ENCODE peak calls at places on chromosomes 2 and 18, in nine cellular contexts. One of them, this sample, is unnamed. For H3K4me1 and H3K27me3, the result is how much of the 10 kb centered on the place peaks cover.

GRCh38 chr18:4605222-4605621 is 150.1 kb upstream of the DLGAP1 start:
- DNase-seq in upper lobe of right lung: no peak
- DNase-seq in neural progenitor cell: no peak
- DNase-seq in HCT116: no peak
- DNase-seq in IMR-90: no peak
- DNase-seq in A673: peak
- DNase-seq in lower lobe of right lung: no peak
- DNase-seq in lung: no peak
- DNase-seq in CD8-positive, alpha-beta memory T cell: no peak
- DNase-seq in this sample: no peak

GRCh38 chr18:10893761-10894160 is 255.6 kb downstream of the PIEZO2 start:
- DNase-seq in upper lobe of right lung: no peak
- DNase-seq in neural progenitor cell: no peak
- DNase-seq in HCT116: no peak
- DNase-seq in IMR-90: no peak
- DNase-seq in A673: no peak
- DNase-seq in lower lobe of right lung: no peak
- DNase-seq in lung: no peak
- DNase-seq in CD8-positive, alpha-beta memory T cell: no peak
- DNase-seq in this sample: no peak

GRCh38 chr18:64207818-64208217 is 58.9 kb upstream of the LINC00305 start:
- DNase-seq in upper lobe of right lung: no peak
- DNase-seq in neural progenitor cell: no peak
- DNase-seq in HCT116: no peak
- DNase-seq in IMR-90: no peak
- DNase-seq in A673: no peak
- DNase-seq in lower lobe of right lung: no peak
- DNase-seq in lung: no peak
- DNase-seq in CD8-positive, alpha-beta memory T cell: no peak
- DNase-seq in this sample: no peak

GRCh38 chr2:73339171-73339678 is 45.9 kb upstream of the EGR4 start:
- DNase-seq in upper lobe of right lung: no peak
- DNase-seq in neural progenitor cell: no peak
- DNase-seq in HCT116: no peak
- DNase-seq in IMR-90: no peak
- DNase-seq in A673: peak
- DNase-seq in lower lobe of right lung: no peak
- DNase-seq in lung: no peak
- DNase-seq in CD8-positive, alpha-beta memory T cell: no peak
- DNase-seq in this sample: peak

GRCh38 chr2:101610750-101611315 is 86.7 kb upstream of the MAP4K4 start:
- DNase-seq in upper lobe of right lung: no peak
- DNase-seq in neural progenitor cell: no peak
- DNase-seq in HCT116: no peak
- DNase-seq in IMR-90: no peak
- DNase-seq in A673: no peak
- DNase-seq in lower lobe of right lung: no peak
- DNase-seq in lung: no peak
- DNase-seq in CD8-positive, alpha-beta memory T cell: no peak
- DNase-seq in this sample: no peak

GRCh38 chr2:69945900-69946299 is 15.5 kb downstream of the ASPRV1 start:
- DNase-seq in upper lobe of right lung: no peak
- DNase-seq in neural progenitor cell: no peak
- DNase-seq in HCT116: no peak
- DNase-seq in IMR-90: no peak
- DNase-seq in A673: no peak
- DNase-seq in lower lobe of right lung: no peak
- DNase-seq in lung: no peak
- DNase-seq in CD8-positive, alpha-beta memory T cell: no peak
- DNase-seq in this sample: no peak

GRCh38 chr18:37435996-37436395 is 129.6 kb downstream of the CELF4 start:
- DNase-seq in upper lobe of right lung: no peak
- DNase-seq in neural progenitor cell: no peak
- DNase-seq in HCT116: no peak
- DNase-seq in IMR-90: no peak
- DNase-seq in A673: no peak
- DNase-seq in lower lobe of right lung: no peak
- DNase-seq in lung: no peak
- DNase-seq in CD8-positive, alpha-beta memory T cell: no peak
- DNase-seq in this sample: no peak

GRCh38 chr2:191291471-191291870 is 46.3 kb downstream of the MYO1B start:
- DNase-seq in upper lobe of right lung: no peak
- DNase-seq in neural progenitor cell: no peak
- DNase-seq in HCT116: no peak
- DNase-seq in IMR-90: no peak
- DNase-seq in A673: no peak
- DNase-seq in lower lobe of right lung: no peak
- DNase-seq in lung: no peak
- DNase-seq in CD8-positive, alpha-beta memory T cell: no peak
- DNase-seq in this sample: no peak

GRCh38 chr2:5590836-5591235 is 101.3 kb upstream of the SOX11 start:
- DNase-seq in upper lobe of right lung: no peak
- DNase-seq in neural progenitor cell: no peak
- DNase-seq in HCT116: no peak
- DNase-seq in IMR-90: no peak
- DNase-seq in A673: no peak
- DNase-seq in lower lobe of right lung: no peak
- DNase-seq in lung: no peak
- DNase-seq in CD8-positive, alpha-beta memory T cell: no peak
- DNase-seq in this sample: no peak

GRCh38 chr18:32777049-32777448 is 4.2 kb upstream of the KLHL14 start:
- DNase-seq in upper lobe of right lung: no peak
- DNase-seq in neural progenitor cell: no peak
- DNase-seq in HCT116: no peak
- DNase-seq in IMR-90: no peak
- DNase-seq in A673: no peak
- DNase-seq in lower lobe of right lung: no peak
- DNase-seq in lung: no peak
- DNase-seq in CD8-positive, alpha-beta memory T cell: no peak
- DNase-seq in this sample: peak

GRCh38 chr2:118837067-118837466 is 10.4 kb downstream of the EN1 start:
- DNase-seq in upper lobe of right lung: no peak
- DNase-seq in neural progenitor cell: no peak
- DNase-seq in HCT116: no peak
- DNase-seq in IMR-90: no peak
- DNase-seq in A673: no peak
- DNase-seq in lower lobe of right lung: no peak
- DNase-seq in lung: no peak
- DNase-seq in CD8-positive, alpha-beta memory T cell: no peak
- DNase-seq in this sample: no peak

GRCh38 chr2:182565941-182566567 is 139.2 kb upstream of the PDE1A start:
- DNase-seq in upper lobe of right lung: no peak
- DNase-seq in neural progenitor cell: no peak
- DNase-seq in HCT116: no peak
- DNase-seq in IMR-90: no peak
- DNase-seq in A673: no peak
- DNase-seq in lower lobe of right lung: no peak
- DNase-seq in lung: no peak
- DNase-seq in CD8-positive, alpha-beta memory T cell: no peak
- DNase-seq in this sample: no peak

GRCh38 chr18:79982736-79983135 is 5.6 kb downstream of the TXNL4A start:
- DNase-seq in upper lobe of right lung: no peak
- DNase-seq in neural progenitor cell: no peak
- DNase-seq in HCT116: no peak
- DNase-seq in IMR-90: peak
- DNase-seq in A673: no peak
- DNase-seq in lower lobe of right lung: no peak
- DNase-seq in lung: no peak
- DNase-seq in CD8-positive, alpha-beta memory T cell: no peak
- DNase-seq in this sample: peak

GRCh38 chr18:8332286-8332685 is 277.0 kb upstream of the RAB12 start:
- DNase-seq in upper lobe of right lung: no peak
- DNase-seq in neural progenitor cell: no peak
- DNase-seq in HCT116: no peak
- DNase-seq in IMR-90: peak
- DNase-seq in A673: no peak
- DNase-seq in lower lobe of right lung: no peak
- DNase-seq in lung: no peak
- DNase-seq in CD8-positive, alpha-beta memory T cell: no peak
- DNase-seq in this sample: no peak

GRCh38 chr2:240604291-240604938 is 17.9 kb downstream of the CAPN10 start:
- DNase-seq in upper lobe of right lung: peak
- DNase-seq in neural progenitor cell: peak
- DNase-seq in HCT116: peak
- DNase-seq in IMR-90: peak
- DNase-seq in A673: no peak
- DNase-seq in lower lobe of right lung: peak
- DNase-seq in lung: peak
- DNase-seq in CD8-positive, alpha-beta memory T cell: peak
- DNase-seq in this sample: peak

GRCh38 chr2:455046-455705 is 167.3 kb upstream of the ALKAL2 start:
- DNase-seq in upper lobe of right lung: no peak
- DNase-seq in neural progenitor cell: no peak
- DNase-seq in HCT116: no peak
- DNase-seq in IMR-90: no peak
- DNase-seq in A673: no peak
- DNase-seq in lower lobe of right lung: no peak
- DNase-seq in lung: no peak
- DNase-seq in CD8-positive, alpha-beta memory T cell: peak
- DNase-seq in this sample: no peak

GRCh38 chr2:86783615-86784339 is 6.9 kb downstream of the CD8A start:
- DNase-seq in upper lobe of right lung: no peak
- DNase-seq in neural progenitor cell: no peak
- DNase-seq in HCT116: no peak
- DNase-seq in IMR-90: no peak
- DNase-seq in A673: no peak
- DNase-seq in lower lobe of right lung: no peak
- DNase-seq in lung: no peak
- DNase-seq in CD8-positive, alpha-beta memory T cell: no peak
- DNase-seq in this sample: no peak

GRCh38 chr18:7766383-7766782 is 199.3 kb downstream of the PTPRM start:
- DNase-seq in upper lobe of right lung: no peak
- DNase-seq in neural progenitor cell: no peak
- DNase-seq in HCT116: no peak
- DNase-seq in IMR-90: no peak
- DNase-seq in A673: no peak
- DNase-seq in lower lobe of right lung: no peak
- DNase-seq in lung: no peak
- DNase-seq in CD8-positive, alpha-beta memory T cell: no peak
- DNase-seq in this sample: no peak

GRCh38 chr2:172087191-172087779 is 2.0 kb downstream of the DLX1 start:
- DNase-seq in upper lobe of right lung: no peak
- DNase-seq in neural progenitor cell: no peak
- DNase-seq in HCT116: no peak
- DNase-seq in IMR-90: no peak
- DNase-seq in A673: no peak
- DNase-seq in lower lobe of right lung: no peak
- DNase-seq in lung: no peak
- DNase-seq in CD8-positive, alpha-beta memory T cell: peak
- DNase-seq in this sample: no peak

GRCh38 chr2:215020283-215020682 is 118.1 kb downstream of the ABCA12 start:
- DNase-seq in upper lobe of right lung: no peak
- DNase-seq in neural progenitor cell: no peak
- DNase-seq in HCT116: no peak
- DNase-seq in IMR-90: no peak
- DNase-seq in A673: no peak
- DNase-seq in lower lobe of right lung: no peak
- DNase-seq in lung: no peak
- DNase-seq in CD8-positive, alpha-beta memory T cell: no peak
- DNase-seq in this sample: no peak

GRCh38 chr2:232137346-232137745 is 175.8 kb downstream of the DIS3L2 start:
- DNase-seq in upper lobe of right lung: no peak
- DNase-seq in neural progenitor cell: no peak
- DNase-seq in HCT116: no peak
- DNase-seq in IMR-90: peak
- DNase-seq in A673: no peak
- DNase-seq in lower lobe of right lung: no peak
- DNase-seq in lung: no peak
- DNase-seq in CD8-positive, alpha-beta memory T cell: no peak
- DNase-seq in this sample: no peak
- H3K4me1 ChIP-seq in upper lobe of right lung: under half
- H3K4me1 ChIP-seq in neural progenitor cell: under half
- H3K4me1 ChIP-seq in HCT116: under half
- H3K4me1 ChIP-seq in IMR-90: under half
- H3K4me1 ChIP-seq in A673: under half
- H3K4me1 ChIP-seq in lower lobe of right lung: under half
- H3K4me1 ChIP-seq in lung: under half
- H3K4me1 ChIP-seq in CD8-positive, alpha-beta memory T cell: under half
- H3K4me1 ChIP-seq in this sample: under half

GRCh38 chr2:222271854-222272253 is 26.9 kb downstream of the PAX3 start:
- DNase-seq in upper lobe of right lung: no peak
- DNase-seq in neural progenitor cell: no peak
- DNase-seq in HCT116: no peak
- DNase-seq in IMR-90: no peak
- DNase-seq in A673: no peak
- DNase-seq in lower lobe of right lung: no peak
- DNase-seq in lung: no peak
- DNase-seq in CD8-positive, alpha-beta memory T cell: no peak
- DNase-seq in this sample: no peak
- H3K27me3 ChIP-seq in upper lobe of right lung: half or more
- H3K27me3 ChIP-seq in neural progenitor cell: half or more
- H3K27me3 ChIP-seq in HCT116: half or more
- H3K27me3 ChIP-seq in IMR-90: under half
- H3K27me3 ChIP-seq in A673: under half
- H3K27me3 ChIP-seq in lower lobe of right lung: under half
- H3K27me3 ChIP-seq in lung: under half
- H3K27me3 ChIP-seq in CD8-positive, alpha-beta memory T cell: under half
- H3K27me3 ChIP-seq in this sample: under half

DNA sequence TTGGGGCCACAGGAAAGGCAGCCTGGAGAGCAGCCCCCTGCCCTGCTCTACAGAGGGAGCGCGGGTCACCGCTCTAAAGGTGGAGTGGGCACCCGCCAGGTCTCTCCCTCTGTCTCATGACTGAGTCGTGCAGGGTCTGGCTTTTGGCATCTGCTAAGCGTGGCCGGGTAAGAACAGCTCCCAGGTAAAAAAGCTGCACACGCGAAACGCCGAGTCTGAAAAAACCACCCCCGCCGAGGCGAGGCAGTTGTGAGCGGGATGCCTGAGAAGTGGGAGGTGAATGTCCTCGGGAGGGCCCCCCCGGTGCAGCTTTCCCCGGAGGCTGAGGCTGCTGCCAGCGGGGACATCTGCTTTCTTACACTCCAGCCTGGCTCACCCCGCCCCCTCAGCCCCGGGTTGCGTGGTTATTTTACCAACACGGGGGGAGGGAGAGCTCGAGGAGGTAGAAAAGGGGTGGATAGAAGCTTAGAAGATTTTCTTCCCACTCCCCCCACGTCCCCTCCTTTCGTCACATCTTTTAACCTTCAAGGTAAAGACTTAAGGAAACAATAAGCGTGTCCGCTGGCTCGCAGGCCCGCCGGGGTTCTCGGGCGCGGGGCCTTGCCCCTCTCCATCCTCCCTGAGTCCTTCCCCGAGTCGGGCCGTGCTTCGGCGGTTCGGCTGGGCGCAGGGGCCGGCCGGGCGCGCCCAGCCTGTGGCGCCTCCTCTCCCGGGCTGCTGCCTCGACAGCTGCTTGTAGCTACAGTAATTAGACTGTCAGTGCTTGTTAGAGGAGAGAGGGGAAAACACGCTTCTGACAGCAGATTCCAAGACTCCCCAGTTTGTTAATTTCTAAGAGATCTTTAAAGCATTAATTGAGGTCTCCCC is 70.6 kb upstream of the PSMD14 start:
- DNase-seq in upper lobe of right lung: peak
- DNase-seq in neural progenitor cell: peak
- DNase-seq in HCT116: no peak
- DNase-seq in IMR-90: peak
- DNase-seq in A673: peak
- DNase-seq in lower lobe of right lung: peak
- DNase-seq in lung: no peak
- DNase-seq in CD8-positive, alpha-beta memory T cell: peak
- DNase-seq in this sample: peak
- H3K4me3 ChIP-seq in upper lobe of right lung: peak
- H3K4me3 ChIP-seq in neural progenitor cell: peak
- H3K4me3 ChIP-seq in HCT116: no peak
- H3K4me3 ChIP-seq in IMR-90: peak
- H3K4me3 ChIP-seq in A673: peak
- H3K4me3 ChIP-seq in lower lobe of right lung: peak
- H3K4me3 ChIP-seq in lung: peak
- H3K4me3 ChIP-seq in CD8-positive, alpha-beta memory T cell: peak
- H3K4me3 ChIP-seq in this sample: peak

GRCh38 chr18:13364721-13365205 is 146.2 kb downstream of the LDLRAD4 start:
- DNase-seq in upper lobe of right lung: no peak
- DNase-seq in neural progenitor cell: no peak
- DNase-seq in HCT116: no peak
- DNase-seq in IMR-90: no peak
- DNase-seq in A673: no peak
- DNase-seq in lower lobe of right lung: no peak
- DNase-seq in lung: no peak
- DNase-seq in CD8-positive, alpha-beta memory T cell: no peak
- DNase-seq in this sample: no peak
- H3K4me1 ChIP-seq in upper lobe of right lung: under half
- H3K4me1 ChIP-seq in neural progenitor cell: under half
- H3K4me1 ChIP-seq in HCT116: under half
- H3K4me1 ChIP-seq in IMR-90: under half
- H3K4me1 ChIP-seq in A673: under half
- H3K4me1 ChIP-seq in lower lobe of right lung: under half
- H3K4me1 ChIP-seq in lung: under half
- H3K4me1 ChIP-seq in CD8-positive, alpha-beta memory T cell: under half
- H3K4me1 ChIP-seq in this sample: under half